ENCODE peak calls at places on chromosomes 16 and 17, in six cellular contexts. One of them, this sample, is unnamed.

GRCh38 chr16:79810449-79811189 is 210.1 kb upstream of the MAF start:
- DNase-seq in GM12878: no peak
- DNase-seq in ovary: no peak
- DNase-seq in suprapubic skin: no peak
- DNase-seq in body of pancreas: no peak
- DNase-seq in IMR-90: no peak
- DNase-seq in this sample: no peak

GRCh38 chr16:87297918-87298631 is 19.1 kb downstream of the C16orf95 start:
- DNase-seq in IMR-90: peak; percentile 10
- DNase-seq in GM12878: no peak
- DNase-seq in body of pancreas: peak; percentile 47
- DNase-seq in suprapubic skin: no peak
- DNase-seq in ovary: no peak
- DNase-seq in this sample: no peak

GRCh38 chr16:83187404-83187803 is 560.6 kb downstream of the CDH13 start:
- DNase-seq in ovary: no peak
- DNase-seq in GM12878: no peak
- DNase-seq in IMR-90: peak; percentile 89
- DNase-seq in body of pancreas: no peak
- DNase-seq in suprapubic skin: no peak
- DNase-seq in this sample: no peak

GRCh38 chr17:74361613-74362391 is at the start of gene BTBD17:
- DNase-seq in suprapubic skin: no peak
- DNase-seq in ovary: peak; percentile 41
- DNase-seq in IMR-90: no peak
- DNase-seq in GM12878: no peak
- DNase-seq in body of pancreas: peak; percentile 77
- DNase-seq in this sample: peak; percentile 21

GRCh38 chr17:16516594-16517018 is 24.6 kb upstream of the LRRC75A start:
- DNase-seq in body of pancreas: no peak
- DNase-seq in IMR-90: peak; percentile 80
- DNase-seq in ovary: peak; percentile 46
- DNase-seq in GM12878: no peak
- DNase-seq in suprapubic skin: peak; percentile 59
- DNase-seq in this sample: no peak

GRCh38 chr17:77365584-77366186 is 224.9 kb downstream of the SEC14L1 start:
- DNase-seq in GM12878: no peak
- DNase-seq in ovary: peak; percentile 64
- DNase-seq in IMR-90: peak; percentile 93
- DNase-seq in body of pancreas: peak; percentile 59
- DNase-seq in suprapubic skin: peak; percentile 87
- DNase-seq in this sample: peak; percentile 78

GRCh38 chr16:57277586-57277985 is 6.9 kb downstream of the PLLP start:
- DNase-seq in ovary: no peak
- DNase-seq in suprapubic skin: peak; percentile 48
- DNase-seq in body of pancreas: no peak
- DNase-seq in IMR-90: peak; percentile 60
- DNase-seq in GM12878: no peak
- DNase-seq in this sample: no peak

GRCh38 chr16:9256196-9256595 is 164.8 kb downstream of the HAPSTR1 start:
- DNase-seq in GM12878: no peak
- DNase-seq in suprapubic skin: no peak
- DNase-seq in IMR-90: no peak
- DNase-seq in ovary: no peak
- DNase-seq in body of pancreas: peak; percentile 80
- DNase-seq in this sample: no peak

GRCh38 chr17:1304962-1305361 is 25.5 kb downstream of the TRARG1 start:
- DNase-seq in GM12878: no peak
- DNase-seq in ovary: no peak
- DNase-seq in suprapubic skin: no peak
- DNase-seq in body of pancreas: no peak
- DNase-seq in IMR-90: no peak
- DNase-seq in this sample: no peak

GRCh38 chr16:4110680-4111079 is 5.6 kb downstream of the ADCY9 start:
- DNase-seq in suprapubic skin: no peak
- DNase-seq in IMR-90: no peak
- DNase-seq in ovary: no peak
- DNase-seq in GM12878: no peak
- DNase-seq in body of pancreas: no peak
- DNase-seq in this sample: no peak

GRCh38 chr17:63537991-63538692 is 12.1 kb upstream of the DCAF7 start:
- DNase-seq in GM12878: no peak
- DNase-seq in body of pancreas: no peak
- DNase-seq in suprapubic skin: no peak
- DNase-seq in ovary: no peak
- DNase-seq in IMR-90: no peak
- DNase-seq in this sample: no peak

GRCh38 chr16:229731-230281 is 557 bp upstream of the LUC7L start:
- DNase-seq in GM12878: no peak
- DNase-seq in suprapubic skin: no peak
- DNase-seq in body of pancreas: no peak
- DNase-seq in ovary: no peak
- DNase-seq in IMR-90: no peak
- DNase-seq in this sample: no peak

GRCh38 chr17:57421393-57421717 is 165.0 kb downstream of the MSI2 start:
- DNase-seq in ovary: no peak
- DNase-seq in body of pancreas: no peak
- DNase-seq in suprapubic skin: no peak
- DNase-seq in GM12878: no peak
- DNase-seq in IMR-90: no peak
- DNase-seq in this sample: no peak

GRCh38 chr16:77290451-77291110 is 91.4 kb downstream of the SYCE1L start:
- DNase-seq in GM12878: no peak
- DNase-seq in suprapubic skin: no peak
- DNase-seq in IMR-90: peak; percentile 59
- DNase-seq in ovary: no peak
- DNase-seq in body of pancreas: no peak
- DNase-seq in this sample: no peak

GRCh38 chr17:55155867-55156560 is 108.7 kb upstream of the HLF start:
- DNase-seq in body of pancreas: no peak
- DNase-seq in IMR-90: no peak
- DNase-seq in GM12878: no peak
- DNase-seq in suprapubic skin: no peak
- DNase-seq in ovary: no peak
- DNase-seq in this sample: no peak

GRCh38 chr16:54957403-54957802 is 26.7 kb downstream of the IRX5 start:
- DNase-seq in IMR-90: no peak
- DNase-seq in suprapubic skin: no peak
- DNase-seq in GM12878: no peak
- DNase-seq in body of pancreas: peak; percentile 54
- DNase-seq in ovary: no peak
- DNase-seq in this sample: no peak

GRCh38 chr17:8888704-8889302 is 21.3 kb upstream of the PIK3R6 start:
- DNase-seq in suprapubic skin: no peak
- DNase-seq in IMR-90: no peak
- DNase-seq in body of pancreas: no peak
- DNase-seq in GM12878: no peak
- DNase-seq in ovary: no peak
- DNase-seq in this sample: no peak
- TF ChIP-seq CTCF in suprapubic skin: no peak
- TF ChIP-seq CTCF in IMR-90: no peak
- TF ChIP-seq CTCF in body of pancreas: no peak
- TF ChIP-seq CTCF in GM12878: no peak
- TF ChIP-seq CTCF in ovary: no peak
- TF ChIP-seq CTCF in this sample: no peak

GRCh38 chr17:8859029-8859803 is 8.3 kb downstream of the PIK3R6 start:
- DNase-seq in body of pancreas: no peak
- DNase-seq in suprapubic skin: no peak
- DNase-seq in GM12878: no peak
- DNase-seq in IMR-90: peak; percentile 8
- DNase-seq in ovary: no peak
- DNase-seq in this sample: no peak

GRCh38 chr17:8861482-8862181 is 5.8 kb downstream of the PIK3R6 start:
- DNase-seq in body of pancreas: no peak
- DNase-seq in GM12878: no peak
- DNase-seq in ovary: no peak
- DNase-seq in IMR-90: no peak
- DNase-seq in suprapubic skin: no peak
- DNase-seq in this sample: no peak

GRCh38 chr17:8865385-8865784 is 2.1 kb downstream of the PIK3R6 start:
- DNase-seq in suprapubic skin: no peak
- DNase-seq in ovary: no peak
- DNase-seq in IMR-90: no peak
- DNase-seq in GM12878: no peak
- DNase-seq in body of pancreas: no peak
- DNase-seq in this sample: peak; percentile 20

GRCh38 chr17:8859804-8860430 is 7.6 kb downstream of the PIK3R6 start:
- DNase-seq in IMR-90: no peak
- DNase-seq in GM12878: no peak
- DNase-seq in ovary: no peak
- DNase-seq in body of pancreas: no peak
- DNase-seq in suprapubic skin: no peak
- DNase-seq in this sample: no peak

GRCh38 chr17:8862213-8863056 is 5.0 kb downstream of the PIK3R6 start:
- DNase-seq in body of pancreas: no peak
- DNase-seq in GM12878: no peak
- DNase-seq in suprapubic skin: no peak
- DNase-seq in IMR-90: no peak
- DNase-seq in ovary: no peak
- DNase-seq in this sample: peak; percentile 60
- H3K4me3 ChIP-seq in body of pancreas: no peak overlapping the region
- H3K4me3 ChIP-seq in GM12878: peak overlapping the region; percentile 55
- H3K4me3 ChIP-seq in suprapubic skin: no peak overlapping the region
- H3K4me3 ChIP-seq in IMR-90: no peak overlapping the region
- H3K4me3 ChIP-seq in ovary: no peak overlapping the region
- H3K4me3 ChIP-seq in this sample: no peak overlapping the region

DNA sequence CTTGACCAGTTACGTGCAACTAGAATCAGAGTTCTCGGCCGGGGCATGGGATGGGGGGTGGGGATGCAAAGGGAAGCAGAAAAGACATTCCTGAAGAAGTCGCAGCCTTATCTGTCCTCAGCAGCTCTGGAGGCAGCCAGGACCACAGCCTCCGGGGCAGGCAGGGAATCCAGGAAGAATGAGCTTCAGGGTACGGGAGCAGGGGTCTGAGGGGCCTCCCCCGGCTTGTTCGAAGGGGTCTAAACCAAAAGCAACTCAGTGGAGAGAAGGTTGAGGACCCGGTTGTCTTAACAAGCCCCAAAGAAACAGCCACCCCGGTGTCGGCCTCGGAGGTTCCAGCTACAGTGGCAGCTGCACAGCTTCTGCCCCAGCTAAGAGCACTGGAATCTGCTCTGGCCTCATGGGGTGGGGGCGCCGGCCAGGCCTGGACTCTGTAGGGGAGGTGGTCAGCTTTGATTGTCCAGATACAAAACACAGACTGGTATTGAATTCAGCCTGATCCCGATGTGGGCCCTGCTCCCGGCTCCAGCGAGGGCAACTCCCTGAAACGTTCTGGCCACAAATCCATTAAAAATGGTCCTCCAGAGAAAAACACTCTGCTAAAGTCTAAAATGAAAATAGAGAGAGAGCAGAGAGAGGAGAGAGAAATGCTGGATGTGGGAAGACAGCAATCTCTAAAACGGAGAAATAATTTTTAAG is 7.7 kb downstream of the HOXB4 start:
- DNase-seq in IMR-90: peak; percentile 63
- DNase-seq in GM12878: no peak
- DNase-seq in body of pancreas: no peak
- DNase-seq in ovary: no peak
- DNase-seq in suprapubic skin: no peak
- DNase-seq in this sample: no peak
- TF ChIP-seq POLR2A in IMR-90: peak; percentile 3
- TF ChIP-seq POLR2A in GM12878: no peak
- TF ChIP-seq POLR2A in body of pancreas: no peak
- TF ChIP-seq POLR2A in ovary: no peak
- TF ChIP-seq POLR2A in suprapubic skin: no peak
- TF ChIP-seq POLR2A in this sample: no peak

GRCh38 chr17:61583242-61583641 is 7.8 kb downstream of the NACA2 start:
- DNase-seq in ovary: no peak
- DNase-seq in IMR-90: peak; percentile 83
- DNase-seq in body of pancreas: no peak
- DNase-seq in GM12878: no peak
- DNase-seq in suprapubic skin: no peak
- DNase-seq in this sample: no peak
- TF ChIP-seq CTCF in ovary: no peak
- TF ChIP-seq CTCF in IMR-90: peak; percentile 45
- TF ChIP-seq CTCF in body of pancreas: peak; percentile 15
- TF ChIP-seq CTCF in GM12878: peak; percentile 28
- TF ChIP-seq CTCF in suprapubic skin: no peak
- TF ChIP-seq CTCF in this sample: no peak

GRCh38 chr17:38485146-38485468 is 56.8 kb downstream of the ARHGAP23 start:
- DNase-seq in IMR-90: no peak
- DNase-seq in GM12878: peak; percentile 21
- DNase-seq in ovary: no peak
- DNase-seq in body of pancreas: no peak
- DNase-seq in suprapubic skin: no peak
- DNase-seq in this sample: no peak
- H3K4me3 ChIP-seq in IMR-90: no peak overlapping the region
- H3K4me3 ChIP-seq in GM12878: peak overlapping the region; percentile 3
- H3K4me3 ChIP-seq in ovary: no peak overlapping the region
- H3K4me3 ChIP-seq in body of pancreas: no peak overlapping the region
- H3K4me3 ChIP-seq in suprapubic skin: no peak overlapping the region
- H3K4me3 ChIP-seq in this sample: no peak overlapping the region